ENCODE peak calls at places on chromosome 6, in four cellular contexts. J is SK-N-SH, T is esophagus muscularis mucosa, I is spleen. B is an unnamed sample.

GRCh38 chr6:133779916-133780315 is 109.0 kb upstream of the TCF21 start:
- DNase-seq in J (no peak), T (no peak), I (no peak), B (no peak)

GRCh38 chr6:169545956-169546355 is 155.9 kb downstream of the WDR27 start:
- DNase-seq in J (no peak), T (peak), I (no peak), B (no peak)

GRCh38 chr6:7242835-7243187 is 70.2 kb downstream of the SSR1 start:
- DNase-seq in J (no peak), T (no peak), I (no peak), B (no peak)

GRCh38 chr6:111150577-111150976 is 63.3 kb downstream of the SLC16A10 start:
- DNase-seq in J (no peak), T (no peak), I (no peak), B (no peak)

GRCh38 chr6:74720923-74721322 is 484.9 kb downstream of the COL12A1 start:
- DNase-seq in J (no peak), T (no peak), I (no peak), B (no peak)

GRCh38 chr6:130033999-130034814 is 15.8 kb downstream of the L3MBTL3 start:
- DNase-seq in J (no peak), T (no peak), I (no peak), B (no peak)

GRCh38 chr6:32830936-32831335 is 7.6 kb downstream of the TAP2 start:
- DNase-seq in J (no peak), T (no peak), I (no peak), B (no peak)

GRCh38 chr6:33452496-33452895 is 1.9 kb upstream of the ZBTB9 start:
- DNase-seq in J (peak), T (no peak), I (no peak), B (no peak)

GRCh38 chr6:26240157-26240980 is 124.6 kb upstream of the BTN3A2 start:
- DNase-seq in J (peak), T (no peak), I (peak), B (peak)

GRCh38 chr6:45922728-45923351 is 92.8 kb downstream of the CLIC5 start:
- DNase-seq in J (peak), T (no peak), I (peak), B (peak)

GRCh38 chr6:122652431-122652830 is 42.2 kb downstream of the PKIB start:
- DNase-seq in J (no peak), T (no peak), I (no peak), B (no peak)

GRCh38 chr6:69867075-69867911 is 937 bp downstream of the COL19A1 start:
- DNase-seq in J (peak), T (no peak), I (peak), B (peak)

GRCh38 chr6:69861986-69862385 is 4.4 kb upstream of the COL19A1 start:
- DNase-seq in J (no peak), T (no peak), I (no peak), B (no peak)

GRCh38 chr6:69866351-69867074 is at the start of gene COL19A1:
- DNase-seq in J (peak), T (no peak), I (peak), B (peak)

GRCh38 chr6:69863766-69864165 is 2.6 kb upstream of the COL19A1 start:
- DNase-seq in J (no peak), T (no peak), I (no peak), B (no peak)

GRCh38 chr6:69865126-69865525 is 1.2 kb upstream of the COL19A1 start:
- DNase-seq in J (no peak), T (no peak), I (no peak), B (no peak)
- TF ChIP-seq POLR2AphosphoS5 in J (no peak), T (no peak), I (no peak), B (no peak)

GRCh38 chr6:3482869-3483268 is 26.0 kb upstream of the SLC22A23 start:
- DNase-seq in J (no peak), T (no peak), I (no peak), B (no peak)
- TF ChIP-seq POLR2AphosphoS5 in J (no peak), T (no peak), I (no peak), B (no peak)

DNA sequence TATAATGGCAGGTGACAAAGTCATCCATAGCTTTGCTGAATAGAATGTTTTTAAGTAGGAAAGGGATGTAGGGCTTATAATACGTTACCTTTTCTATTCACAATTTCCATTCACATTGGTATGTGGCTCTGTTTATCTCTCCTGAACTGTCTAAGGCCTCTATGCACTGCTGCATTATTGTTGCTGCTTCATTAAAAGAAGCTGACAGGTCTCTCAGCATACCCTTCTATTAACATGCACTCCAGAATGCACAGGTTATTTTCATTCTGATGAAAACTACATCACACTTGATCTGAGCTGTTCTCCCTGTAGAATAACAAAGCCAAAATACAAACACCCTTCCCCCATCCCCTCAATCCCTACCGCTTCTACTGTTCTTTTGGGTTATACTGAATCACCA is 399.3 kb downstream of the TBC1D32 start:
- DNase-seq in J (no peak), T (no peak), I (no peak), B (no peak)
- TF ChIP-seq POLR2AphosphoS5 in J (no peak), T (no peak), I (no peak), B (no peak)

DNA sequence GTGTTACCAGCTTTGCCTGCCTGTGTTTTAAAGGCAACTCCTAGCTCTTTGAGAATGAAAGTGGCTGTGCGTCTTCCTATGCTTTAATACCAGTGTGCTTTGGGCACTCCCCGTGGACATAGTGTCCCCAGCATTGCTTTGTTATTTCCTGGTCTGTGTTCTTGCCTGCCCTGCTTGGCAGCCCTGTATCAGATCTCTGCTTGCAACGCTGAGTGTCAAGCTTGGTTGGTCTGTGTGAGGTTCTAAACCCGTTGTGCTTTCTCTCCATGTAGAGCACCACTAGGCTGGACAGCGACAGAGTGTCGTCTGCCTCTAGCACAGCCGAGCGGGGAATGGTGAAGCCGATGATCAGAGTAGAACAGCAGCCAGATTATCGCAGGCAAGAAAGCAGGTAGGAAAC is 80.2 kb downstream of the AFDN start:
- DNase-seq in J (peak), T (no peak), I (no peak), B (no peak)
- TF ChIP-seq POLR2AphosphoS5 in J (no peak), T (peak), I (peak), B (peak)

GRCh38 chr6:155915651-155916050 is 460.0 kb upstream of the NOX3 start:
- DNase-seq in J (no peak), T (no peak), I (no peak), B (no peak)

GRCh38 chr6:155913816-155914215 is 458.2 kb upstream of the NOX3 start:
- DNase-seq in J (no peak), T (no peak), I (no peak), B (no peak)

DNA sequence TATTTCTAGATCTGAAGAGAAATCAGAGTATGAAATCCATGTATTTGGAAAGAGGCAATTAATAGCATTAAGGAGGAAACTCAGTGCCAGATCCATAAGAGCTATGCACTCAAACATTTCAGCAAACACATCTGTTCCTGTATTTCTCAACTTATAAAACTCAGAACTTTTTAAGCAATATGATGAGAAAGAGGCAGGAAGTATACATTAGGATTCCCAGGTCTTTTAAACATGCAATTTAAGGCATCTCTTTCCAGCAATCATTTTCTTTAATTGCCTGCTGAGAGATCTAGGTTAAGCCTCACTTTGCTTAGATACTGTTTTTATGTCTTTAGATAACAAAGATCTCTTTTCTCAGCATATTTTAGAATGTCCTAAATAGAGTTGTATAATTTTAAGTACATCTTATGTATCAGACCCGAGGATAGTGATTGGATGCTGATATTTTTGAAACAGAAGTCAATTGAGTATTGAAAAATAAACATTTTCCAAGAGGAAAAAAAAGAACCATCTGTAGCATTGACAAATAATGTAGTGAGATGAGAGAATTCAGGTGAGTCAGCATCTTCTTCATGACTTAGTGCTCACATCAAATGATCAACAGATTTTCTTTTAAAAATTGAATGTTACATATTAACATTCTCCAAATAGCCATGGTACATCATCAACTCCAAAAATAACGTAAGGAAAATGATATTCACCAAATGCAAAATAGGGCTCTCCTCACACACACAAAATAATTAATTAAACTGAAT is 461.4 kb upstream of the NOX3 start:
- DNase-seq in J (no peak), T (no peak), I (no peak), B (no peak)
- TF ChIP-seq POLR2AphosphoS5 in J (no peak), T (no peak), I (no peak), B (no peak)

B was measured in sigmoid colon.